ENCODE peak calls at places on chromosomes 6 and 20, in four cellular contexts. X is stimulated activated CD4-positive, alpha-beta T cell treated with anti-CD3 and anti-CD28 coated beads, Interleukin-1b, Interleukin-23, amount 100 ng/mL, for 48 hours; N is heart left ventricle; G is left colon. D is an unnamed sample.

GRCh38 chr6:63355632-63356031 is 35.8 kb upstream of the LGSN start:
- DNase-seq in X (no peak), N (no peak), G (no peak), D (no peak)

GRCh38 chr6:1815827-1816452 is 206.2 kb downstream of the FOXC1 start:
- DNase-seq in G (no peak), X (no peak), N (no peak), D (no peak)

GRCh38 chr6:159969204-159969912 is 476 bp downstream of the IGF2R start:
- DNase-seq in G (peak), X (no peak), N (peak), D (peak)

GRCh38 chr6:9086331-9086730 is 651.0 kb upstream of the SLC35B3 start:
- DNase-seq in N (no peak), X (no peak), G (no peak), D (no peak)

GRCh38 chr6:120903836-120904235 is 430.4 kb downstream of the TBC1D32 start:
- DNase-seq in N (no peak), X (no peak), G (no peak), D (no peak)

GRCh38 chr6:27650620-27651370 is 177.9 kb upstream of the ZNF184 start:
- DNase-seq in X (peak), G (peak), N (no peak), D (peak)

GRCh38 chr6:46419576-46420002 is 71.7 kb downstream of the RCAN2 start:
- DNase-seq in X (no peak), N (peak), G (peak), D (no peak)

GRCh38 chr6:167161895-167162467 is 4.2 kb upstream of the GPR31 start:
- DNase-seq in N (no peak), G (no peak), X (no peak), D (no peak)

GRCh38 chr20:50108571-50109235 is 4.2 kb downstream of the UBE2V1 start:
- DNase-seq in G (no peak), N (no peak), X (no peak), D (no peak)

GRCh38 chr6:92479821-92480220 is 939.5 kb downstream of the EPHA7 start:
- DNase-seq in N (no peak), G (no peak), X (no peak), D (no peak)

GRCh38 chr20:35845561-35845960 is 73.7 kb downstream of the PHF20 start:
- DNase-seq in X (no peak), N (no peak), G (no peak), D (no peak)

GRCh38 chr6:144339859-144340452 is 54.8 kb downstream of the UTRN start:
- DNase-seq in N (no peak), X (no peak), G (no peak), D (no peak)

GRCh38 chr6:14280766-14281293 is 163.3 kb downstream of the CD83 start:
- DNase-seq in X (no peak), N (no peak), G (no peak), D (no peak)

GRCh38 chr6:49551126-49551865 is 828 bp downstream of the C6orf141 start:
- DNase-seq in X (no peak), N (no peak), G (peak), D (no peak)

GRCh38 chr6:47180633-47181032 is 129.1 kb downstream of the TNFRSF21 start:
- DNase-seq in N (no peak), G (no peak), X (no peak), D (no peak)

GRCh38 chr6:27250955-27251671 is 3.6 kb downstream of the PRSS16 start:
- DNase-seq in X (peak), N (no peak), G (peak), D (peak)

GRCh38 chr6:108650781-108651180 is 90.1 kb downstream of the FOXO3 start:
- DNase-seq in N (no peak), X (no peak), G (no peak), D (no peak)

GRCh38 chr6:13765570-13765969 is 48.8 kb downstream of the MCUR1 start:
- DNase-seq in N (no peak), X (no peak), G (no peak), D (no peak)

GRCh38 chr6:26432622-26433021 is 7.7 kb upstream of the BTN3A3 start:
- DNase-seq in X (no peak), N (peak), G (no peak), D (no peak)

GRCh38 chr6:93819189-93819588 is 399.8 kb upstream of the EPHA7 start:
- DNase-seq in G (no peak), X (no peak), N (no peak), D (no peak)

GRCh38 chr6:34148864-34149810 is 3.2 kb upstream of the GRM4 start:
- DNase-seq in N (no peak), G (no peak), X (no peak), D (no peak)

GRCh38 chr6:159761135-159761872 is 541 bp upstream of the ACAT2 start:
- DNase-seq in G (peak), X (no peak), N (peak), D (no peak)

GRCh38 chr20:16476032-16476431 is 97.2 kb downstream of the KIF16B start:
- DNase-seq in X (no peak), G (no peak), N (no peak), D (no peak)

GRCh38 chr20:46348972-46349741 is 40.9 kb upstream of the CDH22 start:
- DNase-seq in X (peak), N (peak), G (peak), D (peak)

GRCh38 chr6:52499681-52500239 is 77.1 kb downstream of the TRAM2 start:
- DNase-seq in X (no peak), G (no peak), N (peak), D (no peak)

GRCh38 chr6:106197441-106197840 is 111.3 kb downstream of the PRDM1 start:
- DNase-seq in N (no peak), G (no peak), X (no peak), D (no peak)

GRCh38 chr6:154682633-154683125 is 50.5 kb upstream of the SCAF8 start:
- DNase-seq in N (no peak), X (no peak), G (no peak), D (no peak)

D was measured in pancreas.